ENCODE peak calls at places on chromosomes 2 and 18, in nine cellular contexts. X is PC-9, C is breast epithelium, J is brain microvascular endothelial cell, R is H1, B is K562, D is neural progenitor cell, W is sigmoid colon, Y is fibroblast of lung. F is an unnamed sample. For H3K36me3 and H3K27me3, the result is how much of the 10 kb centered on the place peaks cover.

GRCh38 chr2:186891219-186891621 is 42.2 kb upstream of the ZSWIM2 start:
- DNase-seq in X (no peak), C (no peak), J (peak), R (no peak), B (no peak), D (no peak), W (no peak), Y (peak), F (no peak)

GRCh38 chr2:235129856-235130255 is 178.0 kb downstream of the SH3BP4 start:
- DNase-seq in X (no peak), C (no peak), J (no peak), R (no peak), B (no peak), D (no peak), W (no peak), Y (no peak), F (no peak)

GRCh38 chr2:68637047-68637446 is 6.3 kb upstream of the PROKR1 start:
- DNase-seq in X (no peak), C (no peak), J (no peak), R (no peak), B (no peak), D (peak), W (no peak), Y (no peak), F (no peak)

GRCh38 chr2:16625201-16625729 is 40.4 kb downstream of the CYRIA start:
- DNase-seq in X (no peak), C (no peak), J (no peak), R (no peak), B (no peak), D (no peak), W (no peak), Y (no peak), F (peak)

GRCh38 chr18:62744076-62744705 is 28.9 kb downstream of the PHLPP1 start:
- DNase-seq in X (no peak), C (no peak), J (no peak), R (no peak), B (no peak), D (no peak), W (no peak), Y (no peak), F (no peak)

GRCh38 chr2:200619275-200619674 is 33.5 kb downstream of the AOX1 start:
- DNase-seq in X (peak), C (no peak), J (no peak), R (no peak), B (no peak), D (no peak), W (no peak), Y (peak), F (no peak)

GRCh38 chr2:120654383-120655134 is 81.1 kb upstream of the GLI2 start:
- DNase-seq in X (no peak), C (no peak), J (no peak), R (peak), B (no peak), D (peak), W (no peak), Y (no peak), F (peak)

GRCh38 chr2:240630771-240631560 is 5.7 kb downstream of the GPR35 start:
- DNase-seq in X (no peak), C (no peak), J (no peak), R (no peak), B (no peak), D (no peak), W (no peak), Y (no peak), F (no peak)

GRCh38 chr2:138324068-138324771 is 177.3 kb upstream of the SPOPL start:
- DNase-seq in X (no peak), C (no peak), J (no peak), R (no peak), B (no peak), D (no peak), W (no peak), Y (no peak), F (peak)

DNA sequence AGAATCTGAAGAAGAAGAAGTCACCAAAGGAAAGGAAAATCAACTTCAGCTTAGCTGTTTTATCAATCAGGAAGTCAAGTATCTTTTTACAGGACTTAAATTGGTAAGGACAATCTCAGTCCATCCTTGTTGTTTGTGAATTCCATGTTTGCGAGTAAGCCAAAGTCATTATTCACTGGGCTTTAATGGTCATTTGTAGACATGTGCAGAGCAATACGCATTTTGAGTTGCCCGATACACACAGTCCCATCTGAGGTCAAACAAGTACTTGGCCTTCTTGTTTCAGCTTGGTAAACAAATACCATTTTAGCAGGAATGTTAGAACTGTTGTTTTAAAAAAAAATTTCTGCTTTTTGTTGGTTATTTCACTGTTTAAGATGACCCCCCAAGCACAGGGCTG is 40.9 kb downstream of the USP14 start:
- DNase-seq in X (no peak), C (no peak), J (no peak), R (no peak), B (no peak), D (no peak), W (no peak), Y (no peak), F (no peak)
- H3K36me3 ChIP-seq in X (under half), C (under half), J (under half), R (under half), B (half or more), D (under half), W (under half), Y (under half), F (under half)

GRCh38 chr2:19351499-19351898 is 6.9 kb downstream of the OSR1 start:
- DNase-seq in X (no peak), C (no peak), J (no peak), R (no peak), B (no peak), D (peak), W (no peak), Y (no peak), F (peak)

GRCh38 chr2:19353721-19354050 is 4.7 kb downstream of the OSR1 start:
- DNase-seq in X (no peak), C (no peak), J (no peak), R (no peak), B (no peak), D (no peak), W (no peak), Y (no peak), F (no peak)

GRCh38 chr2:19350678-19351401 is 7.6 kb downstream of the OSR1 start:
- DNase-seq in X (no peak), C (no peak), J (no peak), R (no peak), B (no peak), D (no peak), W (no peak), Y (no peak), F (peak)

GRCh38 chr2:19352946-19353720 is 5.3 kb downstream of the OSR1 start:
- DNase-seq in X (no peak), C (no peak), J (no peak), R (no peak), B (no peak), D (peak), W (no peak), Y (no peak), F (peak)

DNA sequence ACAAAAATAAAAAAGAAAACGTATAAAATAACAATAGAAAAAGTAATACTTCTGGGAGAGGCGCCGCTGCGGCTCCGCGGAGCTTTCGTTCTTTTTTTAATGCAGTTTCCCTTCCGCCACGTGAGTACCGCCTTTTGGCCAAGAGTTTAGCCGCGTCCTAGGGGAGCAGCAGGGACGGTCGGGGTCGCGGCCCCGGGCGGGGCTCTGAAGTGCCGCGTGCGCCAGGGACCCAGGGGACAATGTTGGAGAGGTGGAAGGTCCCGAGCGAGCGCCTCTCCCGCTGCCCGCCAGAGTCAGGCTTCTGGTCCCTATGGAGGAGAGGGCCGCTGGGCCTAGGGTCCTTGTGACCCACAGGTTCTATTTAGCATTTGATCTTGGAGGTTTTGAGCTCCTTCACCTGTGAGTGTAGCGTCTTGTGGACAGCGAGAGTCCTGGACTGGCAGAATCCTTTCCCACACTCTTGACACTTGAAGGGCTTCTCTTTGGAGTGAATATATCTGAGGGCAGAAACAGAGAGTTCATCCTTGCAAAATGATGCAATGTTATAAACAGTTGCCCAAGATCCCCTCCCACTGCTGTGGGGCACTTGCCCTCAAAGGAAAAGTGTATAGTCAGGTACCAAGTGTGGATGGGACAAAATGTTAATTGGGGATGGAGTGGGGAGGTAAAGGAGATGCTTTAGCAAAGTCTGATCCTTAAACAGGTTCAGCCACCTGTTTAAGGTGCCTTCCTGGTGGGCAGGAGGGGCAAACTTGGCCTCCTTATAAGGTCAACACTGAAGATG is 6.3 kb downstream of the OSR1 start:
- DNase-seq in X (no peak), C (no peak), J (no peak), R (peak), B (no peak), D (peak), W (no peak), Y (peak), F (peak)
- H3K27me3 ChIP-seq in X (under half), C (under half), J (under half), R (half or more), B (half or more), D (half or more), W (under half), Y (under half), F (half or more)

DNA sequence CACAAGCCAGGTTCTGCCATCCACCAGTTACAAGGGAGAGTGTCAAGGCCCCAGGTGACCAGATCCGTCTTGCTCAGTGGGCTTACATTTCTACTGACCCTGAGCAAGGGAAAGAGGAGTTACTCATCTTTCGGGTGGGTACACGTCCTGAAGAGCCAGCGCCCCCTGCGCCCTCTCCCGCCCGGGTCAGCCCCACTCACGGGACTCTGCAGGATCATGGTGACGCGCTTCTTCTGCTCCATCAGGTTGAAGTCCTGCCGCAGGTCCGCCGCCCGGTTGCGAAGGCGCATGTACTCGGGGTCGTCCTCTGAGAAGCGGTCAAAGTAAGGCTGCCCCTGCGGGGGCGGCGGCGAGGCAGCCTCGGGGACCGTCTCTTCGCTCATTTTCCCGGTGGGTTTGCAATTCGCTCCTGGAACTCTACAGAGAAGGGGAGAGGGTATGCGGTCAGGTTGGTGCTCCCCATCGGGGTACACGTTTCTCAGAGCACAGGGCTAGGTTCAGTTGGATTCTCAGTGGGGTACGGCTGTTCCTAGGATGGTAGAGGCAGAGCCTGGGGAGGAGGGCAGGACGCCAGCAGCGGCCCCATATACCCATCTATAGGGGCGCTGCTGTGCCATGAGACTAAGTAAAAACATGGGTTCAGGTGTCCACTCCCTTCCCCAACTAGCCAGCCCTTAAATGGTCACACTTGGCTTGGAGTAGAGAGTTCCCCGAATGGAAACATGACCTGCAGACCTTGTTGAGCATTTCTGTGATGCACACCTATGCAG is 61.8 kb downstream of the ADD2 start:
- DNase-seq in X (no peak), C (no peak), J (no peak), R (no peak), B (no peak), D (no peak), W (peak), Y (no peak), F (peak)
- H3K36me3 ChIP-seq in X (under half), C (under half), J (under half), R (under half), B (under half), D (under half), W (under half), Y (under half), F (under half)

GRCh38 chr18:47725656-47726055 is 204.8 kb downstream of the SMAD2 start:
- DNase-seq in X (no peak), C (no peak), J (no peak), R (no peak), B (no peak), D (no peak), W (peak), Y (no peak), F (no peak)

GRCh38 chr18:47729356-47729755 is 201.1 kb downstream of the SMAD2 start:
- DNase-seq in X (no peak), C (no peak), J (no peak), R (no peak), B (no peak), D (no peak), W (no peak), Y (no peak), F (no peak)

GRCh38 chr18:47731276-47731675 is 199.2 kb downstream of the SMAD2 start:
- DNase-seq in X (no peak), C (no peak), J (no peak), R (no peak), B (no peak), D (no peak), W (peak), Y (no peak), F (no peak)

GRCh38 chr18:47735041-47735440 is 195.4 kb downstream of the SMAD2 start:
- DNase-seq in X (no peak), C (no peak), J (no peak), R (no peak), B (no peak), D (no peak), W (peak), Y (no peak), F (no peak)

GRCh38 chr18:47730795-47731194 is 199.7 kb downstream of the SMAD2 start:
- DNase-seq in X (no peak), C (no peak), J (peak), R (no peak), B (no peak), D (no peak), W (peak), Y (no peak), F (peak)
- H3K27me3 ChIP-seq in X (half or more), C (under half), J (under half), R (under half), B (under half), D (under half), W (under half), Y (under half), F (under half)

GRCh38 chr18:6961331-6961730 is 156.3 kb downstream of the LAMA1 start:
- DNase-seq in X (no peak), C (no peak), J (no peak), R (no peak), B (no peak), D (no peak), W (no peak), Y (no peak), F (no peak)
- H3K36me3 ChIP-seq in X (under half), C (under half), J (under half), R (under half), B (under half), D (under half), W (under half), Y (under half), F (under half)

GRCh38 chr18:812123-812672 is at the start of gene YES1:
- DNase-seq in X (peak), C (peak), J (peak), R (peak), B (peak), D (peak), W (peak), Y (peak), F (peak)
- H3K27me3 ChIP-seq in X (under half), C (under half), J (under half), R (under half), B (under half), D (under half), W (under half), Y (under half), F (under half)

GRCh38 chr2:33023732-33024301 is 77.1 kb downstream of the LTBP1 start:
- DNase-seq in X (no peak), C (no peak), J (no peak), R (no peak), B (no peak), D (no peak), W (no peak), Y (no peak), F (no peak)
- H3K36me3 ChIP-seq in X (under half), C (under half), J (under half), R (under half), B (under half), D (under half), W (under half), Y (under half), F (under half)

GRCh38 chr18:75201936-75202335 is 7.0 kb downstream of the PTGR3 start:
- DNase-seq in X (no peak), C (no peak), J (no peak), R (no peak), B (no peak), D (no peak), W (no peak), Y (no peak), F (no peak)
- H3K27me3 ChIP-seq in X (under half), C (under half), J (under half), R (under half), B (under half), D (half or more), W (under half), Y (under half), F (under half)

DNA sequence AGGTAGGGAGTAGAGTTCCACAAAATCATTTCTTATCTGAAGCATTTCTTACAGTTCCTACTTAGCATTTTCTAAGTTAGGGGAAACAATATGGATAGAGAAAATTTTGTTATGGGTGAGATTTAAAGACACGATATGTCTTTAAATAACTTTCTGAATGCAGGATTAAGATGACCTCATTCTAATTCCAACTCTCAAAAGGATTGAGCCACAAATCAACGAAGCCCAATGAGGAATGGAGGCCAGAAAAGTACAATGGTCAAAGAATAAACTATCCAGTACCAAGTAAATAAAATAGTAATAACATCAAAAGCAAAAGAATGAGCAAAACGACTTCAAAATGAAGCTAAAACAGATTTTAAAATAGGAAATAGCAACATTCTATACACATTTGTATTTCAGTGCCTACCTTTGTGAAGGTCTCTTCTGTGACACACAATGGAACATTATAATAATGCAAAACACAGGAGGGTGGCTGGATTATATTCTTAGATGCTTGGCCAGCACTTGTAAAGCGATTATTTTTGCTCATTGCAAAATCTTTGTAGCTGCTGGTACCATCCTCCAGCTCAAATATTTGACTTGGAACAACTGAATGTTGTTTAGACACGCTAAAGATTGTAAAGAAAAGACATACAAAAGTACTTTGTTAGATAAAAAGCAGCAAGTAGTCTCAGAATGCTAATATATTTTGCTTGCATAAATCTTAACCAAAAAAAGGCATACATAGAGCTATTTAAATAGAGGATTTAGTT is 33.8 kb downstream of the HNRNPLL start:
- DNase-seq in X (no peak), C (no peak), J (no peak), R (no peak), B (no peak), D (no peak), W (no peak), Y (no peak), F (no peak)
- H3K36me3 ChIP-seq in X (under half), C (under half), J (under half), R (under half), B (half or more), D (under half), W (under half), Y (under half), F (under half)

F was measured in H7.